ENCODE peak calls at places on chromosomes 5 and 9, in nine cellular contexts. V is fibroblast of mammary gland, O is mammary epithelial cell, X is choroid plexus epithelial cell, I is IMR-90, S is right atrium auricular region, J is tibial artery, R is fibroblast of pulmonary artery, K is PC-9. D is an unnamed sample.

GRCh38 chr5:35198096-35198495 is 32.2 kb downstream of the PRLR start:
- DNase-seq in V (peak; percentile 85), O (no peak), X (peak; percentile 72), I (peak; percentile 37), S (no peak), J (peak; percentile 35), R (peak; percentile 76), K (no peak), D (peak; percentile 33)

GRCh38 chr5:139755892-139756671 is 39.5 kb upstream of the PSD2 start:
- DNase-seq in V (no peak), O (no peak), X (no peak), I (no peak), S (no peak), J (no peak), R (no peak), K (no peak), D (no peak)

GRCh38 chr9:120365386-120365785 is 214.6 kb downstream of the CDK5RAP2 start:
- DNase-seq in V (no peak), O (no peak), X (no peak), I (no peak), S (no peak), J (no peak), R (no peak), K (no peak), D (no peak)

GRCh38 chr9:103397868-103398600 is 402.9 kb downstream of the CYLC2 start:
- DNase-seq in V (peak; percentile 50), O (peak; percentile 58), X (peak; percentile 66), I (no peak), S (no peak), J (no peak), R (peak; percentile 61), K (peak; percentile 36), D (no peak)

GRCh38 chr5:137714931-137715330 is 21.0 kb downstream of the KLHL3 start:
- DNase-seq in V (no peak), O (no peak), X (no peak), I (no peak), S (no peak), J (no peak), R (no peak), K (no peak), D (no peak)

GRCh38 chr5:179504191-179504590 is 46.2 kb upstream of the RUFY1 start:
- DNase-seq in V (no peak), O (no peak), X (no peak), I (no peak), S (no peak), J (no peak), R (no peak), K (no peak), D (no peak)

GRCh38 chr9:130451509-130452388 is 7.0 kb downstream of the ASS1 start:
- DNase-seq in V (peak; percentile 96), O (peak; percentile 84), X (peak; percentile 99), I (peak; percentile 95), S (peak; percentile 88), J (peak; percentile 61), R (peak; percentile 98), K (peak; percentile 69), D (peak; percentile 78)

GRCh38 chr5:41747291-41747690 is 122.9 kb downstream of the OXCT1 start:
- DNase-seq in V (peak; percentile 41), O (peak; percentile 11), X (peak; percentile 83), I (peak; percentile 71), S (no peak), J (no peak), R (peak; percentile 83), K (no peak), D (no peak)

GRCh38 chr9:93813687-93814560 is 141.2 kb downstream of the BARX1 start:
- DNase-seq in V (no peak), O (no peak), X (no peak), I (no peak), S (no peak), J (no peak), R (no peak), K (no peak), D (no peak)

GRCh38 chr9:133945314-133945975 is 46.7 kb downstream of the VAV2 start:
- DNase-seq in V (no peak), O (no peak), X (no peak), I (no peak), S (no peak), J (no peak), R (no peak), K (no peak), D (no peak)

GRCh38 chr9:118094387-118094786 is 390.2 kb downstream of the TLR4 start:
- DNase-seq in V (no peak), O (no peak), X (no peak), I (no peak), S (no peak), J (no peak), R (no peak), K (no peak), D (no peak)

GRCh38 chr5:133942589-133943474 is 25.6 kb downstream of the C5orf15 start:
- DNase-seq in V (no peak), O (no peak), X (no peak), I (no peak), S (no peak), J (no peak), R (no peak), K (no peak), D (no peak)

GRCh38 chr5:137470921-137471220 is 28.3 kb downstream of the SPOCK1 start:
- DNase-seq in V (no peak), O (no peak), X (no peak), I (no peak), S (no peak), J (no peak), R (no peak), K (no peak), D (no peak)

GRCh38 chr5:150108711-150109605 is 22.6 kb upstream of the CSF1R start:
- DNase-seq in V (peak; percentile 10), O (no peak), X (no peak), I (no peak), S (peak; percentile 44), J (no peak), R (no peak), K (no peak), D (no peak)

GRCh38 chr5:74394924-74395880 is 245.3 kb downstream of the ENC1 start:
- DNase-seq in V (no peak), O (peak; percentile 94), X (no peak), I (no peak), S (no peak), J (no peak), R (no peak), K (peak; percentile 99), D (no peak)

GRCh38 chr5:140114341-140115185 is 654 bp downstream of the PURA start:
- DNase-seq in V (peak; percentile 58), O (peak; percentile 64), X (peak; percentile 76), I (peak; percentile 55), S (peak; percentile 66), J (peak; percentile 47), R (peak; percentile 64), K (no peak), D (no peak)

GRCh38 chr9:68896495-68896894 is 117.4 kb downstream of the PRKACG start:
- DNase-seq in V (no peak), O (no peak), X (peak; percentile 6), I (no peak), S (no peak), J (no peak), R (no peak), K (no peak), D (no peak)

GRCh38 chr9:135802876-135803419 is 101.0 kb downstream of the KCNT1 start:
- DNase-seq in V (no peak), O (peak; percentile 2), X (no peak), I (no peak), S (no peak), J (no peak), R (no peak), K (no peak), D (no peak)

GRCh38 chr9:33858346-33858869 is 41.4 kb downstream of the UBE2R2 start:
- DNase-seq in V (peak; percentile 37), O (peak; percentile 33), X (peak; percentile 52), I (peak; percentile 19), S (no peak), J (no peak), R (no peak), K (no peak), D (no peak)

GRCh38 chr5:116719087-116719486 is 144.5 kb upstream of the SEMA6A start:
- DNase-seq in V (no peak), O (no peak), X (no peak), I (no peak), S (no peak), J (no peak), R (no peak), K (no peak), D (no peak)
- TF ChIP-seq CTCF in V (no peak), O (no peak), X (no peak), I (no peak), S (no peak), J (no peak), R (no peak), K (no peak), D (no peak)

GRCh38 chr5:36908544-36909260 is 32.1 kb downstream of the NIPBL start:
- DNase-seq in V (no peak), O (no peak), X (no peak), I (no peak), S (no peak), J (no peak), R (no peak), K (peak; percentile 4), D (no peak)
- TF ChIP-seq CTCF in V (no peak), O (no peak), X (no peak), I (no peak), S (no peak), J (no peak), R (no peak), K (no peak), D (no peak)

DNA sequence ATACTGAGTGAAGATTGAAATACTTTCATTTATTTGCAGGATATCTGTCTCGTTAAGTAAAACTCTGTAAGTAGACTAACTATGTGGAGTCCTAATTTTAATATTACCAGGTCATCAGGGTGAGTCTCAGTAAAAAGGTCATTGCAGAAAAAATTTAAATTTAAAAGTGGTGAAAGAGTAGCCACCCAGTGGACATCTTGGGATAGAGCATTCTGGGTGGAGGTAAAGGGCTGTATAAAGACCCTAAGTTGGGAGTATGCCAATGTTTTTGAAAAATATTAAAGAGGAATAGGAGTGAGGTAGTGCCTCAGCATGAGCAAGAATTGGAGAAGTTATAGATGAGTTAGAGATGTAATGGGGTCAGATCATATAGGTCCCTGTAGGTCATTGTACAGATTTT is 145.5 kb downstream of the HMHB1 start:
- DNase-seq in V (no peak), O (no peak), X (no peak), I (no peak), S (no peak), J (no peak), R (no peak), K (no peak), D (no peak)
- TF ChIP-seq CTCF in V (peak; percentile 43), O (peak; percentile 43), X (peak; percentile 62), I (no peak), S (no peak), J (peak; percentile 6), R (peak; percentile 41), K (peak; percentile 54), D (peak; percentile 29)

DNA sequence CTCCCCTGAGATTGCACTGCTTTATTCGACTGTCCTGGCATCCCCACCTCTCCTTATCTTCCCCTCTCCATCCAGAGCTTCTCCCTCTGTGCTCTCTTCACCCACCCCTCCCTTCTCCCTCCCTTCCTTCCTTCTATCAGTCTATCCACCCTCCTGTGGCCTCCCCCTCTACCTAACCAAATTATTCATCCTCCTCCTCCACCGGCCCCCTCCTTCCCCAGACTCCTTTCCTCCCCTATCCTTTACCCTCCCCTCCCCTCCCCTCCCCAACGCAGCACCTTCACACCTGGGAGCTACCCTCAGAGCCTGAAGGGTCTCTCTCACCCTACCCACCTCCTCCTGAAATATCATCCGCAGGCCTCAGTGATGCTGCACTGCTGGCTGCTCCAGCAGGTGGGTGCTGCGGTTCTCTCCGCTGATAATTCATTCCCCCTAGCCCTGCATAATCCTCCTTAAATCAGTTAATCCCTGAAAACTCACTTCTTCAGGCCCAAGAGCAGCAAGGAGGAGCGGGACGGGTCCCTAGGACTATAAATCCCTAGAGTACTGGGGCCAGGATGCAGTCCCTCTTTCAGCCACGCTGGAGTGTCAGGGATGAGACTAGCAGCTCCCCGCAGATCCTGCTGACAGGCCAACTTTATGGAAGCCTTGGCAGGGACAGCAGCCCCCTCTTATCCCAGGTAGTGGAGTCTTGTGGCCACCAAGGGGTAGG is 97.8 kb downstream of the PCDH1 start:
- DNase-seq in V (no peak), O (no peak), X (no peak), I (no peak), S (no peak), J (no peak), R (no peak), K (no peak), D (no peak)
- TF ChIP-seq CTCF in V (no peak), O (no peak), X (no peak), I (no peak), S (no peak), J (no peak), R (no peak), K (no peak), D (no peak)